ENCODE peak calls at places on chromosomes 12 and 14, in four cellular contexts. G is K562, U is WTC11, M is HepG2. C is an unnamed sample.

GRCh38 chr12:14283489-14284144 is 81.9 kb upstream of the ATF7IP start:
- DNase-seq in G (no peak), U (no peak), M (no peak), C (no peak)

GRCh38 chr12:46160081-46160980 is 108.5 kb downstream of the SLC38A1 start:
- DNase-seq in G (no peak), U (no peak), M (no peak), C (no peak)

GRCh38 chr14:99574099-99574880 is 29.7 kb downstream of the CCDC85C start:
- DNase-seq in G (no peak), U (peak; percentile 56), M (peak; percentile 73), C (peak; percentile 76)

GRCh38 chr12:15200703-15201102 is 20.5 kb downstream of the RERG start:
- DNase-seq in G (no peak), U (no peak), M (no peak), C (no peak)

GRCh38 chr12:92036771-92037453 is 108.7 kb downstream of the BTG1 start:
- DNase-seq in G (peak; percentile 24), U (no peak), M (no peak), C (no peak)

GRCh38 chr14:69046468-69046867 is 67.4 kb upstream of the ACTN1 start:
- DNase-seq in G (no peak), U (no peak), M (no peak), C (no peak)

GRCh38 chr12:24109381-24110039 is 160.0 kb upstream of the SOX5 start:
- DNase-seq in G (peak; percentile 18), U (no peak), M (peak; percentile 17), C (no peak)

GRCh38 chr14:84071061-84071460 is 1458.9 kb upstream of the FLRT2 start:
- DNase-seq in G (no peak), U (no peak), M (no peak), C (no peak)

GRCh38 chr12:65696227-65696626 is 128.1 kb upstream of the HMGA2 start:
- DNase-seq in G (no peak), U (no peak), M (no peak), C (no peak)

GRCh38 chr14:104968541-104969401 is 9.4 kb downstream of the AHNAK2 start:
- DNase-seq in G (no peak), U (no peak), M (no peak), C (peak; percentile 79)

GRCh38 chr12:42617622-42618021 is 28.1 kb upstream of the PRICKLE1 start:
- DNase-seq in G (no peak), U (no peak), M (no peak), C (no peak)

GRCh38 chr12:127873306-127873705 is 393.7 kb upstream of the TMEM132C start:
- DNase-seq in G (no peak), U (no peak), M (no peak), C (no peak)

GRCh38 chr12:94621662-94622359 is 28.5 kb downstream of the TMCC3 start:
- DNase-seq in G (no peak), U (no peak), M (no peak), C (no peak)

GRCh38 chr14:104892517-104893434 is 27.7 kb downstream of the CEP170B start:
- DNase-seq in G (peak; percentile 31), U (peak; percentile 25), M (no peak), C (no peak)

GRCh38 chr12:48982397-48983080 is 4.4 kb downstream of the WNT1 start:
- DNase-seq in G (no peak), U (no peak), M (no peak), C (no peak)

GRCh38 chr14:70926187-70926830 is 19.1 kb downstream of the PCNX1 start:
- DNase-seq in G (no peak), U (no peak), M (no peak), C (no peak)

GRCh38 chr14:102066041-102066451 is 20.8 kb downstream of the HSP90AA1 start:
- DNase-seq in G (no peak), U (no peak), M (no peak), C (no peak)

GRCh38 chr14:100147181-100147631 is 12.2 kb downstream of the DEGS2 start:
- DNase-seq in G (no peak), U (no peak), M (no peak), C (no peak)

GRCh38 chr14:36052681-36053080 is 123.8 kb downstream of the PTCSC3 start:
- DNase-seq in G (no peak), U (no peak), M (no peak), C (no peak)

GRCh38 chr12:64663019-64663418 is 52.7 kb downstream of the RASSF3 start:
- DNase-seq in G (no peak), U (no peak), M (no peak), C (no peak)

GRCh38 chr12:66648336-66648735 is 30.5 kb downstream of the GRIP1 start:
- DNase-seq in G (no peak), U (no peak), M (peak; percentile 2), C (no peak)

GRCh38 chr12:31589896-31590729 is 823 bp downstream of the DENND5B start:
- DNase-seq in G (peak; percentile 65), U (peak; percentile 60), M (peak; percentile 89), C (peak; percentile 81)

GRCh38 chr12:31591308-31591901 is 469 bp upstream of the DENND5B start:
- DNase-seq in G (peak; percentile 29), U (no peak), M (no peak), C (peak; percentile 29)

GRCh38 chr12:31588976-31589375 is 2.0 kb downstream of the DENND5B start:
- DNase-seq in G (no peak), U (no peak), M (no peak), C (no peak)

GRCh38 chr12:31590730-31591307 is at the start of gene DENND5B:
- DNase-seq in G (peak; percentile 74), U (peak; percentile 67), M (peak; percentile 50), C (peak; percentile 78)

GRCh38 chr12:31589582-31589895 is 1.4 kb downstream of the DENND5B start:
- DNase-seq in G (peak; percentile 49), U (peak; percentile 71), M (no peak), C (no peak)
- TF ChIP-seq NR3C1 in G (no peak), U (no peak), M (no peak), C (no peak)

GRCh38 chr12:114961491-114961890 is 277.5 kb upstream of the TBX3 start:
- DNase-seq in G (no peak), U (no peak), M (no peak), C (no peak)

GRCh38 chr12:114963846-114964245 is 279.9 kb upstream of the TBX3 start:
- DNase-seq in G (no peak), U (no peak), M (no peak), C (no peak)

GRCh38 chr12:114967187-114967586 is 283.2 kb upstream of the TBX3 start:
- DNase-seq in G (no peak), U (no peak), M (no peak), C (no peak)
- TF ChIP-seq NR3C1 in G (no peak), U (no peak), M (no peak), C (no peak)

GRCh38 chr12:110597885-110598284 is 14.8 kb upstream of the PPTC7 start:
- DNase-seq in G (no peak), U (no peak), M (no peak), C (no peak)

GRCh38 chr12:110606253-110606611 is 7.7 kb upstream of the TCTN1 start:
- DNase-seq in G (no peak), U (no peak), M (no peak), C (no peak)

GRCh38 chr12:110599334-110599733 is 14.6 kb upstream of the TCTN1 start:
- DNase-seq in G (no peak), U (no peak), M (no peak), C (no peak)

GRCh38 chr12:110600254-110600653 is 13.7 kb upstream of the TCTN1 start:
- DNase-seq in G (peak; percentile 56), U (no peak), M (peak; percentile 70), C (peak; percentile 77)
- TF ChIP-seq NR3C1 in G (no peak), U (no peak), M (no peak), C (no peak)

GRCh38 chr12:124709722-124710656 is 142.6 kb upstream of the NCOR2 start:
- DNase-seq in G (no peak), U (no peak), M (no peak), C (no peak)

GRCh38 chr12:124715121-124715990 is 147.9 kb upstream of the NCOR2 start:
- DNase-seq in G (peak; percentile 62), U (no peak), M (no peak), C (no peak)

GRCh38 chr12:124713041-124713435 is 145.6 kb upstream of the NCOR2 start:
- DNase-seq in G (no peak), U (no peak), M (no peak), C (no peak)

GRCh38 chr12:124716208-124717141 is 147.2 kb downstream of the SCARB1 start:
- DNase-seq in G (no peak), U (no peak), M (no peak), C (no peak)

GRCh38 chr12:124713436-124714082 is 146.1 kb upstream of the NCOR2 start:
- DNase-seq in G (no peak), U (no peak), M (no peak), C (no peak)
- TF ChIP-seq NR3C1 in G (no peak), U (no peak), M (no peak), C (no peak)

GRCh38 chr12:102462803-102463499 is 17.4 kb downstream of the IGF1 start:
- DNase-seq in G (no peak), U (no peak), M (no peak), C (no peak)
- TF ChIP-seq NR3C1 in G (no peak), U (no peak), M (no peak), C (no peak)

GRCh38 chr14:23539209-23539866 is 12.2 kb downstream of the ZFHX2 start:
- DNase-seq in G (peak; percentile 61), U (peak; percentile 77), M (peak; percentile 86), C (peak; percentile 61)
- TF ChIP-seq NR3C1 in G (no peak), U (no peak), M (no peak), C (no peak)

GRCh38 chr12:129938089-129938488 is 34.3 kb upstream of the TMEM132D start:
- DNase-seq in G (no peak), U (no peak), M (no peak), C (no peak)
- TF ChIP-seq NR3C1 in G (no peak), U (no peak), M (no peak), C (no peak)

GRCh38 chr14:95547626-95548327 is 12.9 kb downstream of the GLRX5 start:
- DNase-seq in G (no peak), U (no peak), M (peak; percentile 92), C (no peak)
- TF ChIP-seq NR3C1 in G (no peak), U (no peak), M (no peak), C (no peak)